ENCODE peak calls at places on chromosomes 12 and 14, in six cellular contexts. F is AG10803, N is AG09309, T is esophagus squamous epithelium, L is lower leg skin, E is psoas muscle. V is an unnamed sample.

GRCh38 chr12:52203126-52203921 is 11.5 kb upstream of the KRT80 start:
- DNase-seq in T (no peak), N (no peak), L (peak; percentile 96), E (peak; percentile 56), F (peak; percentile 95), V (no peak)

GRCh38 chr12:124374147-124374546 is 79.3 kb downstream of the RFLNA start:
- DNase-seq in T (no peak), N (no peak), L (no peak), E (no peak), F (no peak), V (no peak)

GRCh38 chr12:87827638-87828264 is 201.4 kb downstream of the C12orf50 start:
- DNase-seq in L (no peak), E (no peak), F (no peak), T (no peak), N (no peak), V (no peak)

GRCh38 chr12:129839679-129840078 is 64.1 kb downstream of the TMEM132D start:
- DNase-seq in N (no peak), F (no peak), E (no peak), L (no peak), T (no peak), V (no peak)

GRCh38 chr14:64951291-64951690 is 8.7 kb upstream of the GPX2 start:
- DNase-seq in L (peak; percentile 82), N (no peak), F (no peak), T (no peak), E (no peak), V (no peak)

GRCh38 chr14:74348241-74348734 is at the start of gene VRTN:
- DNase-seq in T (no peak), N (no peak), F (no peak), L (no peak), E (no peak), V (no peak)

GRCh38 chr14:33335366-33335765 is 396.7 kb downstream of the NPAS3 start:
- DNase-seq in F (no peak), N (no peak), L (no peak), T (no peak), E (no peak), V (no peak)

GRCh38 chr12:89236237-89236636 is 116.1 kb downstream of the DUSP6 start:
- DNase-seq in T (no peak), L (no peak), F (peak; percentile 46), N (no peak), E (no peak), V (no peak)

GRCh38 chr12:116157845-116158267 is 119.6 kb downstream of the MED13L start:
- DNase-seq in E (no peak), L (no peak), N (no peak), T (no peak), F (no peak), V (no peak)

GRCh38 chr12:25592725-25593495 is 39.8 kb upstream of the LMNTD1 start:
- DNase-seq in E (no peak), N (no peak), T (no peak), L (no peak), F (no peak), V (no peak)

GRCh38 chr12:25590021-25590721 is 37.1 kb upstream of the LMNTD1 start:
- DNase-seq in N (no peak), F (no peak), L (no peak), T (no peak), E (no peak), V (no peak)

GRCh38 chr12:25587346-25587745 is 34.3 kb upstream of the LMNTD1 start:
- DNase-seq in T (no peak), F (no peak), N (no peak), L (no peak), E (no peak), V (no peak)

GRCh38 chr12:25594376-25594775 is 41.3 kb upstream of the LMNTD1 start:
- DNase-seq in N (peak; percentile 28), T (no peak), F (peak; percentile 63), L (no peak), E (no peak), V (no peak)

GRCh38 chr12:25591132-25591531 is 38.0 kb upstream of the LMNTD1 start:
- DNase-seq in F (no peak), N (no peak), T (no peak), E (no peak), L (no peak), V (no peak)
- TF ChIP-seq CTCF in F (no peak), N (no peak), T (no peak), E (no peak), L (no peak), V (no peak)

DNA sequence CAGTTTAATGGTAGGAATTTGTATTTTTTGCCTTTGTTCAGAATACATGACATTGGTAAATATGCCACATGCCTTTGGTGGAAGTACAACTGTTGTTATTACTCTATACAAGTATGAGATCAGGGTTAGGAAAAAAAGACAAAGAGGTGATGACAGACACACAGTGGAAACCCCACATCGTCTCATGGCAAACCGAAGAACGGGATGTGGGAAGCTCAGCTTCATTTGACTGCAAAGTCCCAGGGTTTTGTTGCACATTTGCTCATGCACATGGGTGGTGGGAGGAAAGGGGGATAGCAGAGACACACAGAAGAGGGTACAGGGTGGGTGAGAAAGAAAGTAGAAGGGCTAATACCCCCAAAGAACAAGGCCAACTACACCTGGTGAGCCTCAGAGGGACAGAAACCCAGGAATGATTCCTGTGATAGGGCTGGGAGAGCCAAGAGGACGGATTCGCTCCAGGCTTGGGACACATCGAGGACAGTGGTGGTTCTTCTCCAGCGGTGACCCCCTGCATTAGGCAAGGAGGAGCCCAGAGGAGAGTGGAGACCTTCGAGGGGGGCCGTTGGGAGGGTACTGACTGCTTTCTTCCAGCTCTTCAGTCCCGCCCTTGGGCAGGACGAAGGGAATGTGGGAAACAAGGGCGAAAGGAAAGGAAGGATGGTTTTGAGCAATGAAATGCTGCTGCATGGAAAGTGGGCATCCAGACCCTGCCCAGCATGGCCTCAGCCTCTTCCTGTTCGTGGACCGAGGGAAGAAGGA is 8.1 kb downstream of the VAMP1 start:
- DNase-seq in E (no peak), N (no peak), F (no peak), T (no peak), L (peak; percentile 73), V (no peak)
- H3K4me3 ChIP-seq in E (no peak overlapping the region), N (no peak overlapping the region), F (no peak overlapping the region), T (no peak overlapping the region), L (no peak overlapping the region), V (no peak overlapping the region)

DNA sequence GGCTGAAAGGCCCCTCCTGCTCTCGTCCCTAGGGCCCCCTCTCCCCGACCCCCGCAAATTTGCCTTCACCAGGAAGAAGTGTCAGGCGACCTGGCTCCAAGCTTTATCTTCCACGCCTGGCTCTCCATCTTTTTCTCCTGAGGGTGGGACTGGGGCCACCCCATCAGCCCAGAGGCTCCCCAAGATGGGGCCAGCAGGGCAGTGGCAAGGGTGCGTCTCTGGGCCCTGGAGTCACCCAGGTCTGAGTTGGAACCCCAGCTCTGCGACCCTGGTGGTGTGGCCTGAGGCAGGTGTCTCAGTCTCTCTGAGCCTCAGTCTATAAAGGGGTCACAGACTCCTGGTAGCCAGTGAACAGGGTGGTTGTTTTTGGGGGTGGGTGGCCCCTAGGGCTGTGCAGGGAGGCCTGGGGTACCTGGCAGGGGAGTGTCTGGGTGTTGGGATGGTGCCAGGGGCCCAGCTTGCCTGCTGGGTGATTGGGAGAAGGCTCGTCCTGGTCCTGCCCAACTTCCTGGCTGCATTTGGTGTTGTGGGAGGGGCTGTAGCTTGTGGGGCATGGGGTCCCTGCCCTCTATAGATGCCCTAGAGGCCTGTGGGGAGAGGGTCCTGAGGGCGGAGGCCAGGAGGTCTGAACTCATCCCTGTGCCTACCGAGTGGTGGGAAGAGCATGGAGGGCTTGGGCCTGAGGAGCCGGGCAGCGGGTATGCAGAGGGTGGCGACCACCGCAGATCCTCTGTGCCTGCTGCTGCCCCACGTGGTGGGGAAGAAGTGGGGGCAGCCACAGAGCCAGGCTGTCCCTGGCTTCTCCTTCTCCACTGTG is 7.6 kb downstream of the KIF26A start:
- DNase-seq in T (no peak), L (no peak), F (no peak), N (no peak), E (no peak), V (no peak)
- TF ChIP-seq CTCF in T (no peak), L (no peak), F (no peak), N (no peak), E (no peak), V (no peak)

DNA sequence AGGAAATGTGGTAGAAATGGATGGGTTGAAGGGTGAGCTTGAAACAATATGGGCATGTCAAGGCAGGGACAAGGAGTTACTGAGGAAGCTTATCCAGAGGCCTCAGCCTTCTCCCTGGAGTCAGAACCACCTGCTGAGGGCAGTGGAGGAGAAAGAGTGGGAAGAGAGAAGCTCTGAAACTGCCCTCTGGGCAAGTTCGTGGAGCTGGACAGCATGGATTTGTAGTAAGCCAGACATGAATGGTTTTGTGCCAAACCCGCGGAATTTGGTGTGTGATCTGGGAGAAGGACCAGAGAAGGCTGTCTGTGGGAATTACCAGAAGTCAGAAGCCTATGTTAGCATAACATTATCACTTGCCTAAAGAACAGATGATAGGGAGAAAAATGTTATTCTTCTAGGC is 164.8 kb downstream of the SLC41A2 start:
- DNase-seq in E (no peak), T (no peak), L (no peak), N (peak; percentile 86), F (peak; percentile 95), V (no peak)
- H3K4me3 ChIP-seq in E (no peak overlapping the region), T (no peak overlapping the region), L (no peak overlapping the region), N (no peak overlapping the region), F (no peak overlapping the region), V (no peak overlapping the region)

GRCh38 chr12:6662906-6663742 is at the start of gene ING4:
- DNase-seq in N (peak; percentile 98), L (peak; percentile 99), T (peak; percentile 93), F (peak; percentile 100), E (peak; percentile 97), V (peak; percentile 99)

GRCh38 chr12:6664902-6665301 is 2.0 kb upstream of the ING4 start:
- DNase-seq in N (no peak), L (no peak), F (peak; percentile 13), T (no peak), E (no peak), V (no peak)

GRCh38 chr12:6672143-6672542 is 9.2 kb upstream of the ING4 start:
- DNase-seq in N (no peak), F (no peak), T (no peak), L (no peak), E (no peak), V (no peak)

GRCh38 chr12:6666211-6666610 is 3.3 kb upstream of the ING4 start:
- DNase-seq in E (no peak), N (no peak), L (no peak), T (no peak), F (no peak), V (no peak)

GRCh38 chr12:6667559-6668210 is 4.8 kb upstream of the ING4 start:
- DNase-seq in T (no peak), E (no peak), F (no peak), N (no peak), L (no peak), V (no peak)
- TF ChIP-seq CTCF in T (peak; percentile 18), E (no peak), F (no peak), N (peak; percentile 17), L (no peak), V (no peak)